ENCODE peak calls at places on chromosomes 13 and 19, in nine cellular contexts. Q is AG08395; B is activated CD4-positive, alpha-beta T cell treated with anti-CD3 and anti-CD28 coated beads, Interleukin-2, amount 50 U/mL, for 24 hours; C is effector CD4-positive, alpha-beta T cell; U is lung; G is activated T-cell treated with anti-CD3 and anti-CD28 coated beads for 1 hour; X is non-pigmented ciliary epithelial cell; P is AG04449; Y is left ventricle myocardium superior. D is an unnamed sample.
A peak's percentile ranks its signal among the peaks of the same experiment; 100 is the strongest.

GRCh38 chr19:51784922-51785690 is 9.9 kb upstream of the FPR3 start:
- DNase-seq in Y (peak; percentile 57), Q (peak; percentile 74), C (no peak), B (peak; percentile 5), P (no peak), U (peak; percentile 62), G (no peak), X (no peak), D (no peak)

GRCh38 chr19:14804755-14805154 is 26.4 kb upstream of the ADGRE2 start:
- DNase-seq in Q (no peak), X (no peak), B (no peak), G (no peak), U (no peak), Y (no peak), C (no peak), P (no peak), D (no peak)

GRCh38 chr13:21522847-21523246 is 63.7 kb upstream of the ZDHHC20 start:
- DNase-seq in C (no peak), P (no peak), Q (no peak), U (no peak), X (no peak), B (no peak), Y (no peak), G (no peak), D (no peak)

GRCh38 chr13:19151581-19152263 is 29.9 kb downstream of the TUBA3C start:
- DNase-seq in P (no peak), Y (no peak), Q (no peak), U (no peak), G (no peak), C (no peak), X (no peak), B (no peak), D (no peak)

GRCh38 chr19:20969498-20969897 is 46.4 kb downstream of the ZNF85 start:
- DNase-seq in G (no peak), U (no peak), P (no peak), Q (no peak), C (no peak), B (no peak), Y (no peak), X (no peak), D (no peak)

GRCh38 chr19:13978721-13979191 is 26.4 kb downstream of the DCAF15 start:
- DNase-seq in Y (peak; percentile 60), Q (peak; percentile 29), B (no peak), G (no peak), U (no peak), C (no peak), X (no peak), P (no peak), D (no peak)

GRCh38 chr13:100662470-100663211 is 12.0 kb downstream of the TMTC4 start:
- DNase-seq in G (no peak), U (no peak), Q (no peak), Y (no peak), X (no peak), B (no peak), C (no peak), P (no peak), D (peak; percentile 53)

GRCh38 chr19:53541971-53542370 is 4.0 kb downstream of the ZNF331 start:
- DNase-seq in Q (no peak), X (no peak), G (no peak), Y (no peak), C (no peak), U (no peak), B (no peak), P (no peak), D (no peak)

GRCh38 chr13:45219938-45220375 is 19.1 kb upstream of the KCTD4 start:
- DNase-seq in Y (no peak), P (no peak), C (no peak), X (peak; percentile 30), B (no peak), Q (peak; percentile 37), G (no peak), U (no peak), D (no peak)

GRCh38 chr13:99371956-99372355 is 64.8 kb upstream of the GPR183 start:
- DNase-seq in P (no peak), Y (no peak), X (no peak), Q (no peak), B (no peak), C (peak; percentile 65), U (no peak), G (no peak), D (no peak)

GRCh38 chr13:22173605-22174004 is 502.7 kb downstream of the FGF9 start:
- DNase-seq in Y (no peak), Q (peak; percentile 83), U (no peak), B (no peak), X (peak; percentile 17), P (no peak), C (no peak), G (no peak), D (no peak)

GRCh38 chr13:86946734-86947133 is 724.4 kb upstream of the SLITRK5 start:
- DNase-seq in C (no peak), U (no peak), Y (no peak), P (no peak), B (no peak), G (no peak), Q (no peak), X (no peak), D (no peak)

GRCh38 chr13:32134241-32134801 is 102.7 kb downstream of the FRY start:
- DNase-seq in G (no peak), P (no peak), Y (no peak), Q (peak; percentile 11), X (no peak), B (no peak), C (no peak), U (no peak), D (no peak)

GRCh38 chr19:58332697-58333096 is 5.9 kb downstream of the ZSCAN22 start:
- DNase-seq in C (no peak), Q (no peak), Y (no peak), U (no peak), B (no peak), P (no peak), G (no peak), X (no peak), D (no peak)

GRCh38 chr19:55581145-55581827 is 638 bp upstream of the ZNF579 start:
- DNase-seq in C (no peak), B (no peak), G (no peak), Q (no peak), Y (no peak), U (no peak), X (no peak), P (no peak), D (no peak)

GRCh38 chr13:39159393-39159792 is 121.1 kb downstream of the NHLRC3 start:
- DNase-seq in Y (no peak), P (no peak), X (no peak), Q (no peak), B (no peak), G (no peak), U (no peak), C (no peak), D (no peak)

GRCh38 chr13:101397742-101398141 is 18.6 kb downstream of the NALCN start:
- DNase-seq in P (no peak), U (no peak), Q (peak; percentile 82), G (no peak), B (no peak), X (peak; percentile 73), C (no peak), Y (no peak), D (no peak)

GRCh38 chr19:37874784-37875183 is 31.6 kb downstream of the WDR87 start:
- DNase-seq in B (no peak), P (no peak), G (no peak), U (no peak), C (no peak), Y (no peak), Q (no peak), X (no peak), D (no peak)

GRCh38 chr19:3880471-3881271 is at the start of gene ATCAY:
- DNase-seq in G (no peak), C (no peak), Q (no peak), Y (no peak), X (no peak), P (no peak), B (no peak), U (no peak), D (no peak)

GRCh38 chr19:13212759-13213330 is 62.6 kb downstream of the IER2 start:
- DNase-seq in U (peak; percentile 59), P (no peak), C (peak; percentile 66), Q (peak; percentile 50), B (peak; percentile 51), Y (peak; percentile 66), X (no peak), G (peak; percentile 81), D (no peak)

GRCh38 chr13:24923305-24923640 is 159.3 kb downstream of the RNF17 start:
- DNase-seq in Q (peak; percentile 48), Y (no peak), P (peak; percentile 34), C (no peak), U (no peak), B (no peak), G (no peak), X (peak; percentile 41), D (no peak)

D was measured in type B pancreatic cell.